ENCODE peak calls at places on chromosomes 12 and 14, in six cellular contexts. A is ascending aorta, I is ELR, U is fibroblast of the conjunctiva, F is WTC11, C is AG08395. V is an unnamed sample.

GRCh38 chr12:643478-644292 is 19.6 kb downstream of the NINJ2 start:
- DNase-seq in A (no peak), I (no peak), U (no peak), F (no peak), C (no peak), V (no peak)

GRCh38 chr12:9741726-9742125 is 8.8 kb upstream of the CLECL1 start:
- DNase-seq in A (no peak), I (no peak), U (no peak), F (no peak), C (no peak), V (no peak)

GRCh38 chr14:72535485-72535884 is 358.4 kb downstream of the DPF3 start:
- DNase-seq in A (no peak), I (no peak), U (no peak), F (no peak), C (no peak), V (no peak)

GRCh38 chr12:7588703-7589329 is 76.9 kb downstream of the APOBEC1 start:
- DNase-seq in A (no peak), I (peak; percentile 72), U (peak; percentile 12), F (peak; percentile 43), C (peak; percentile 62), V (peak; percentile 65)

GRCh38 chr14:77151918-77152588 is 10.5 kb upstream of the ZDHHC22 start:
- DNase-seq in A (no peak), I (peak; percentile 64), U (peak; percentile 3), F (no peak), C (peak; percentile 67), V (peak; percentile 46)

GRCh38 chr12:48005750-48006021 is 1.4 kb upstream of the COL2A1 start:
- DNase-seq in A (no peak), I (no peak), U (no peak), F (no peak), C (no peak), V (no peak)

GRCh38 chr14:103056322-103057027 is 874 bp downstream of the CDC42BPB start:
- DNase-seq in A (no peak), I (peak; percentile 88), U (peak; percentile 41), F (peak; percentile 60), C (peak; percentile 78), V (peak; percentile 70)

GRCh38 chr12:1666215-1666614 is 24.7 kb upstream of the ADIPOR2 start:
- DNase-seq in A (no peak), I (no peak), U (no peak), F (no peak), C (no peak), V (no peak)

GRCh38 chr14:95044463-95045254 is 112.7 kb downstream of the DICER1 start:
- DNase-seq in A (no peak), I (no peak), U (no peak), F (peak; percentile 34), C (no peak), V (no peak)

GRCh38 chr12:108090107-108090899 is 38.8 kb upstream of the WSCD2 start:
- DNase-seq in A (no peak), I (no peak), U (no peak), F (peak; percentile 22), C (no peak), V (no peak)

GRCh38 chr12:2341871-2342270 is 289.1 kb downstream of the CACNA1C start:
- DNase-seq in A (no peak), I (peak; percentile 89), U (no peak), F (no peak), C (peak; percentile 74), V (peak; percentile 58)

GRCh38 chr14:75450381-75451276 is 22.8 kb downstream of the JDP2 start:
- DNase-seq in A (no peak), I (peak; percentile 7), U (no peak), F (no peak), C (no peak), V (no peak)

GRCh38 chr12:52690351-52691075 is 10.3 kb upstream of the KRT1 start:
- DNase-seq in A (no peak), I (no peak), U (no peak), F (no peak), C (no peak), V (no peak)

GRCh38 chr12:64160021-64160717 is 61.9 kb downstream of the KICS2 start:
- DNase-seq in A (no peak), I (peak; percentile 39), U (no peak), F (no peak), C (no peak), V (no peak)

GRCh38 chr14:61523751-61524150 is 171.6 kb upstream of the HIF1A start:
- DNase-seq in A (no peak), I (no peak), U (no peak), F (no peak), C (no peak), V (no peak)

GRCh38 chr14:55129428-55130193 is 559 bp downstream of the LGALS3 start:
- DNase-seq in A (no peak), I (peak; percentile 81), U (no peak), F (peak; percentile 46), C (peak; percentile 70), V (peak; percentile 79)

GRCh38 chr12:7241404-7242005 is 52.0 kb downstream of the PEX5 start:
- DNase-seq in A (no peak), I (peak; percentile 79), U (no peak), F (no peak), C (peak; percentile 58), V (peak; percentile 10)

GRCh38 chr14:99217556-99217955 is 54.4 kb downstream of the BCL11B start:
- DNase-seq in A (no peak), I (no peak), U (no peak), F (no peak), C (no peak), V (no peak)

GRCh38 chr14:101124860-101125259 is 221.3 kb upstream of the RTL1 start:
- DNase-seq in A (no peak), I (no peak), U (no peak), F (no peak), C (no peak), V (no peak)

GRCh38 chr12:114063435-114063834 is 97.3 kb upstream of the RBM19 start:
- DNase-seq in A (no peak), I (no peak), U (no peak), F (peak; percentile 20), C (no peak), V (no peak)

GRCh38 chr14:22689186-22689585 is 45.0 kb upstream of the OR6J1 start:
- DNase-seq in A (no peak), I (peak; percentile 95), U (peak; percentile 43), F (no peak), C (peak; percentile 66), V (peak; percentile 60)

GRCh38 chr12:122040579-122041386 is 19.1 kb downstream of the BCL7A start:
- DNase-seq in A (no peak), I (no peak), U (no peak), F (no peak), C (no peak), V (no peak)

GRCh38 chr14:29721586-29721985 is 206.1 kb downstream of the PRKD1 start:
- DNase-seq in A (no peak), I (no peak), U (no peak), F (no peak), C (no peak), V (no peak)

GRCh38 chr12:27193854-27194544 is 50.1 kb upstream of the STK38L start:
- DNase-seq in A (peak; percentile 59), I (no peak), U (no peak), F (no peak), C (peak; percentile 71), V (peak; percentile 31)

GRCh38 chr12:46371718-46372130 is 849 bp downstream of the SLC38A2 start:
- DNase-seq in A (peak; percentile 25), I (peak; percentile 70), U (no peak), F (no peak), C (peak; percentile 21), V (peak; percentile 59)

GRCh38 chr12:46124132-46124847 is 133.9 kb upstream of the SCAF11 start:
- DNase-seq in A (no peak), I (no peak), U (no peak), F (no peak), C (no peak), V (no peak)

GRCh38 chr12:104057771-104058197 is 6.5 kb upstream of the HCFC2 start:
- DNase-seq in A (no peak), I (peak; percentile 56), U (no peak), F (no peak), C (peak; percentile 44), V (peak; percentile 37)

GRCh38 chr12:45242180-45242579 is 26.3 kb downstream of the ANO6 start:
- DNase-seq in A (no peak), I (no peak), U (no peak), F (no peak), C (no peak), V (no peak)

GRCh38 chr14:70742316-70742715 is 67.0 kb downstream of the MAP3K9 start:
- DNase-seq in A (no peak), I (no peak), U (no peak), F (no peak), C (no peak), V (no peak)

GRCh38 chr14:61477845-61478438 is 156.6 kb downstream of the PRKCH start:
- DNase-seq in A (peak; percentile 81), I (peak; percentile 62), U (no peak), F (no peak), C (peak; percentile 32), V (no peak)

V was measured in AG08396.